ENCODE peak calls at places on chromosomes 13 and 19, in eight cellular contexts. W, U, O, D, H, T, L and B are unnamed samples.

GRCh38 chr13:64471916-64472315 is 2758.2 kb downstream of the PCDH9 start:
- ATAC-seq in W (no peak), U (no peak), O (no peak), D (no peak), H (no peak), T (no peak), L (no peak), B (no peak)

GRCh38 chr13:94301487-94301886 is 178.0 kb downstream of the DCT start:
- ATAC-seq in W (no peak), U (no peak), O (no peak), D (no peak), H (no peak), T (no peak), L (no peak), B (no peak)

GRCh38 chr13:21124853-21125252 is 51.5 kb downstream of the SKA3 start:
- ATAC-seq in W (no peak), U (no peak), O (no peak), D (no peak), H (no peak), T (no peak), L (no peak), B (no peak)

GRCh38 chr13:52097197-52097596 is 31.7 kb downstream of the NEK5 start:
- ATAC-seq in W (no peak), U (no peak), O (no peak), D (no peak), H (no peak), T (no peak), L (no peak), B (no peak)

GRCh38 chr13:40247845-40248244 is 418.6 kb downstream of the FOXO1 start:
- ATAC-seq in W (no peak), U (no peak), O (no peak), D (no peak), H (no peak), T (no peak), L (no peak), B (peak)

GRCh38 chr19:53772943-53773342 is 51.2 kb downstream of the NLRP12 start:
- ATAC-seq in W (no peak), U (no peak), O (peak), D (no peak), H (no peak), T (peak), L (no peak), B (no peak)

GRCh38 chr13:38657191-38657590 is 29.7 kb upstream of the FREM2 start:
- ATAC-seq in W (no peak), U (no peak), O (no peak), D (no peak), H (no peak), T (peak), L (no peak), B (no peak)

GRCh38 chr19:8681345-8682021 is 17.1 kb downstream of the ACTL9 start:
- ATAC-seq in W (no peak), U (no peak), O (no peak), D (no peak), H (no peak), T (no peak), L (no peak), B (no peak)

GRCh38 chr13:33349314-33349995 is 63.9 kb upstream of the STARD13 start:
- ATAC-seq in W (no peak), U (peak), O (peak), D (no peak), H (no peak), T (peak), L (peak), B (peak)

GRCh38 chr13:45331981-45332830 is 8.8 kb downstream of the TPT1 start:
- ATAC-seq in W (no peak), U (peak), O (peak), D (no peak), H (no peak), T (peak), L (peak), B (peak)

GRCh38 chr19:58519087-58519354 is 589 bp downstream of the ZBTB45 start:
- ATAC-seq in W (peak), U (peak), O (peak), D (peak), H (peak), T (peak), L (peak), B (peak)

GRCh38 chr13:78183737-78184136 is 265.1 kb upstream of the EDNRB start:
- ATAC-seq in W (no peak), U (no peak), O (no peak), D (no peak), H (no peak), T (no peak), L (no peak), B (no peak)

GRCh38 chr19:48551437-48552302 is at the start of gene SULT2B1:
- ATAC-seq in W (no peak), U (no peak), O (peak), D (no peak), H (no peak), T (peak), L (peak), B (peak)

GRCh38 chr19:49421039-49421877 is 2.0 kb downstream of the PTH2 start:
- ATAC-seq in W (peak), U (peak), O (peak), D (peak), H (peak), T (peak), L (peak), B (peak)

GRCh38 chr19:409006-409514 is at the start of gene C2CD4C:
- ATAC-seq in W (peak), U (no peak), O (peak), D (peak), H (no peak), T (peak), L (peak), B (peak)

GRCh38 chr13:74299688-74300087 is 165.5 kb upstream of the KLF12 start:
- ATAC-seq in W (no peak), U (peak), O (no peak), D (no peak), H (no peak), T (peak), L (no peak), B (no peak)

GRCh38 chr13:39468306-39468705 is 134.7 kb downstream of the LHFPL6 start:
- ATAC-seq in W (no peak), U (no peak), O (no peak), D (no peak), H (no peak), T (no peak), L (no peak), B (no peak)

GRCh38 chr19:33032218-33032781 is 32.4 kb downstream of the RHPN2 start:
- ATAC-seq in W (no peak), U (no peak), O (peak), D (no peak), H (no peak), T (no peak), L (peak), B (no peak)

GRCh38 chr13:25901460-25902376 is 150.1 kb downstream of the SHISA2 start:
- ATAC-seq in W (peak), U (no peak), O (peak), D (peak), H (peak), T (peak), L (peak), B (peak)

GRCh38 chr13:51192348-51192747 is 29.9 kb upstream of the FAM124A start:
- ATAC-seq in W (no peak), U (no peak), O (no peak), D (no peak), H (no peak), T (no peak), L (no peak), B (no peak)

GRCh38 chr19:6232567-6232966 is 47.2 kb downstream of the MLLT1 start:
- ATAC-seq in W (no peak), U (no peak), O (no peak), D (no peak), H (no peak), T (no peak), L (no peak), B (no peak)

GRCh38 chr19:11288349-11288748 is 7.6 kb upstream of the TSPAN16 start:
- ATAC-seq in W (no peak), U (no peak), O (no peak), D (no peak), H (no peak), T (peak), L (no peak), B (no peak)

GRCh38 chr13:23159205-23159586 is 21.6 kb upstream of the SGCG start:
- ATAC-seq in W (no peak), U (peak), O (no peak), D (no peak), H (no peak), T (peak), L (no peak), B (peak)

GRCh38 chr13:33446821-33447481 is 161.4 kb upstream of the STARD13 start:
- ATAC-seq in W (no peak), U (no peak), O (peak), D (no peak), H (no peak), T (peak), L (no peak), B (peak)

GRCh38 chr13:113792821-113793717 is 34.0 kb downstream of the TMEM255B start:
- ATAC-seq in W (no peak), U (no peak), O (peak), D (no peak), H (no peak), T (no peak), L (peak), B (no peak)